ENCODE peak calls at places on chromosomes 3 and 15, in four cellular contexts. N is IMR-90, J is H9, C is H1. X is an unnamed sample.

GRCh38 chr3:46927718-46928073 is 48.8 kb downstream of the CCDC12 start:
- DNase-seq in J (no peak), N (no peak), C (no peak), X (no peak)

GRCh38 chr15:75452968-75453702 is 1.6 kb upstream of the SIN3A start:
- DNase-seq in N (no peak), C (peak; percentile 80), J (peak; percentile 80), X (peak; percentile 86)

GRCh38 chr3:4532535-4533112 is 39.5 kb downstream of the ITPR1 start:
- DNase-seq in J (no peak), N (no peak), C (no peak), X (peak; percentile 47)

GRCh38 chr3:177977381-177978158 is 558.7 kb upstream of the KCNMB2 start:
- DNase-seq in C (no peak), J (no peak), N (peak; percentile 96), X (no peak)

GRCh38 chr15:94294556-94294955 is 63.2 kb downstream of the MCTP2 start:
- DNase-seq in J (no peak), N (peak; percentile 39), C (no peak), X (no peak)

GRCh38 chr15:51829360-51830278 is at the start of gene TMOD3:
- DNase-seq in N (peak; percentile 87), C (peak; percentile 98), J (peak; percentile 97), X (peak; percentile 95)

GRCh38 chr3:54120657-54121403 is 1.5 kb upstream of the CACNA2D3 start:
- DNase-seq in C (peak; percentile 73), J (peak; percentile 69), N (no peak), X (peak; percentile 63)

GRCh38 chr15:60757273-60757672 is 278.3 kb upstream of the ICE2 start:
- DNase-seq in C (no peak), N (no peak), J (no peak), X (no peak)

GRCh38 chr3:128095222-128095703 is 28.3 kb downstream of the RUVBL1 start:
- DNase-seq in J (peak; percentile 82), C (peak; percentile 86), N (peak; percentile 83), X (peak; percentile 89)

GRCh38 chr3:192422998-192423349 is 304.4 kb downstream of the FGF12 start:
- DNase-seq in J (no peak), N (no peak), C (no peak), X (peak; percentile 32)

GRCh38 chr3:37765591-37766219 is 96.0 kb upstream of the CTDSPL start:
- DNase-seq in J (no peak), C (no peak), N (no peak), X (peak; percentile 93)

GRCh38 chr3:146550743-146551510 is 6.5 kb upstream of the PLSCR1 start:
- DNase-seq in J (no peak), N (peak; percentile 96), C (no peak), X (no peak)

GRCh38 chr3:43338295-43338694 is 52.0 kb downstream of the SNRK start:
- DNase-seq in J (no peak), N (peak; percentile 13), C (no peak), X (peak; percentile 22)
- H3K4ac ChIP-seq in J (no peak overlapping the region), N (no peak overlapping the region), C (no peak overlapping the region), X (no peak overlapping the region)

GRCh38 chr15:96355561-96356129 is 25.1 kb downstream of the NR2F2 start:
- DNase-seq in C (no peak), J (no peak), N (no peak), X (no peak)

GRCh38 chr15:96354731-96355560 is 24.4 kb downstream of the NR2F2 start:
- DNase-seq in J (no peak), C (no peak), N (peak; percentile 90), X (peak; percentile 28)

GRCh38 chr15:96352594-96353377 is 22.3 kb downstream of the NR2F2 start:
- DNase-seq in N (peak; percentile 81), C (no peak), J (no peak), X (no peak)

GRCh38 chr15:96353378-96353930 is 23.0 kb downstream of the NR2F2 start:
- DNase-seq in C (no peak), N (no peak), J (peak; percentile 27), X (no peak)

DNA sequence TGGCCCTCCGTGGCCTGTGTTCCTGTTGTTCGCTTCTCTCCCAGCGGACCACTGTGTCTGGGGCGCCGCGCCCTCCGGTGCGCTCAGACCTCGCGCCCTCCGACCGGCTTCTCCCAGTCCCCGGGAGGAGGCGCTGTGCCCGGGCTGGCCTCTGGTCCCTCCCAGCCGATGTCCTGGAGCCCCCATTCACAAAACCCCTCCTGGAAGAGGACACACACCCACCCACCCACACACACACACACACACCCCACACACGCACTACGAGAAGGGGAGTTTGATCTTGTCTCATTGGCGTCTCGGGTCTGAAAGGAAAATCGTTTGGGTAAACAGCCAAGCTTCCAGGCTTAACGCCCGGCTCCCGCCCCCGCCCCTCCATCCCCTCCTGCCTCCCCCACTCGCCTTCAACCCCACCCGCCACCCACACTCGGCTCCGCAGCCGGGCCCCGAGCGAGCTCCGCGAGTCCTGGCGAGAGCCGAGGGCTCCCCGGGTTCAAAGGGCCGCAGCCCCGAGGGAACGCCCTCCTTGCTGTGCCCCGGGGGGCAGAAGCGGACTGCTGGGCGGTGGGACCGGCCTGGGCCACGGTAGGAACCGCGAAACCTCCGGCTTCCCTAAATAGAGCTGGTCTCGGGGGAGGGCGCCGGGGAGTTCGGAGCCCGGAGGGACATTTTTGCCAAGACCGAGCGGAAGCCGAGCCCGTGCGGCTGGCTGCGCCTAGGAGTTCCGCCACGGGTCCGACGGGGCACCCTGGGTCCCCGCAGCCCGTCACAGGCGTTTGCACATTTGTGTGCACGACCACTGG is 23.6 kb downstream of the NR2F2 start:
- DNase-seq in N (peak; percentile 60), C (peak; percentile 81), J (peak; percentile 74), X (peak; percentile 65)
- H2BK15ac ChIP-seq in N (no peak overlapping the region), C (no peak overlapping the region), J (no peak overlapping the region), X (no peak overlapping the region)

GRCh38 chr3:196608693-196609092 is 30.8 kb upstream of the NRROS start:
- DNase-seq in C (no peak), J (no peak), N (no peak), X (no peak)
- H4K5ac ChIP-seq in C (no peak overlapping the region), J (no peak overlapping the region), N (no peak overlapping the region), X (no peak overlapping the region)

DNA sequence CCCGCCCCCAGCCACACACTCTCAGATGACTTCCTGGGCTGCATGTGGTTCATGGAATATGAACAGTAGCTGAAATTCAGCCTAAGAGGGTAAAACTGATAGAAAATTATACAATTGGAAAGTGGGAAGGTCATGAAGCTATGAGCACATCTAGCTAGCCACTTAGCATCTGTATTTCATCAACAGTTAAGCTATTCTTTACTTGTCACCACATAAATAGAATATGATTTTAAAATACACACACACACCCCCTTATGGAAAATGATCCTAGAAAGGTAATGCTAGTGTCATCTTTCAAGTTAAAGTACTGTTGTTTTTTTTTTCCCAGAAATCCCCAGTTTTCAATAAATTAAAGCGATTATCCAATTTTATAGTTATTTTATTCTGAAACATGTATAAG is 3.6 kb downstream of the MAP4 start:
- DNase-seq in J (no peak), N (no peak), C (no peak), X (no peak)
- H3K4ac ChIP-seq in J (no peak overlapping the region), N (no peak overlapping the region), C (no peak overlapping the region), X (no peak overlapping the region)

DNA sequence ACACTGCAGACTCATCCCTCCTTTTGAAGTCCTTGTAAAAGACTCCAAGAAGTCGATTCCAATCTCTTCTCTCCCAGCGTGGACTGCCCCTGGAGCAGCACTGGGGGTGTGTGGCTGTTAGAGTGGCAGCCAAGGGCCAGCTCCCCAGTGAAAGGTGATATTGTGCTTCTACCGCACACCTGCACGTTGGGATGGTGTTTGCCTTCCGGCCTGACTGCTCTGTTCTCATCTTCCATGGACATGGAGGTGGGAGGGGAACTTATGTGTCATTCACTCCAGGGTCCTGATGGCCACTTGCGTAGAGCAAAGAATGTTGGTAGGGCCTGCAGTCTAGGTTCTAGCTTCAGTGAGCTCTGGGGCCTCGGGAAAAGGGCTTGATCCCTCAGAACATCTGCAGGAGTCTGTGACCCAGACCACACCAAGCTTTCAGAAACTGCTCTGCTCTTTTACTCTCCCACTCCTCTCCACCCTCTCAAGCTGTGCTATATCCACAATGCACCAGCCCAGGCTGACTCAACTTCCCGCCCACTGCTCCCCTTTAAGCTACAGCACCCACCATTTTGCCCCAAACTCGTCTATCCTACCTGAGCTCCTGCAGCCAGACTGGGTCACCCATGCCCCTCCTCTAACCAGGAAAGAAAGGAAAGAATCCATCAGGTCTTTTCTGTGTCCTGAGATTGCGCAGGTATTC is 31.3 kb downstream of the LIPC start:
- DNase-seq in N (no peak), J (no peak), C (no peak), X (no peak)
- H2BK15ac ChIP-seq in N (peak overlapping the region; percentile 87), J (no peak overlapping the region), C (no peak overlapping the region), X (no peak overlapping the region)

GRCh38 chr15:53979051-53979788 is 979 bp downstream of the UNC13C start:
- DNase-seq in J (no peak), N (no peak), C (no peak), X (no peak)
- H4K5ac ChIP-seq in J (no peak overlapping the region), N (no peak overlapping the region), C (no peak overlapping the region), X (no peak overlapping the region)